ENCODE peak calls at places on chromosome 19, in four cellular contexts. One of them, this sample, is unnamed.

GRCh38 chr19:39032164-39032918 is at the start of gene FBXO27:
- DNase-seq in K562: peak; percentile 40
- DNase-seq in HepG2: no peak
- DNase-seq in SK-N-SH: peak; percentile 84
- DNase-seq in this sample: peak; percentile 87

GRCh38 chr19:41564515-41565383 is 11.2 kb upstream of the CEACAM21 start:
- DNase-seq in K562: no peak
- DNase-seq in HepG2: no peak
- DNase-seq in SK-N-SH: peak; percentile 21
- DNase-seq in this sample: peak; percentile 51

GRCh38 chr19:13905634-13906524 is at the start of the genes BRME1 and CC2D1A:
- DNase-seq in K562: peak; percentile 98
- DNase-seq in HepG2: peak; percentile 76
- DNase-seq in SK-N-SH: peak; percentile 99
- DNase-seq in this sample: peak; percentile 96

GRCh38 chr19:23799321-23799720 is 40.6 kb upstream of the ZNF681 start:
- DNase-seq in K562: no peak
- DNase-seq in HepG2: no peak
- DNase-seq in SK-N-SH: no peak
- DNase-seq in this sample: no peak

GRCh38 chr19:54916822-54917221 is 10.9 kb downstream of the NCR1 start:
- DNase-seq in K562: no peak
- DNase-seq in HepG2: no peak
- DNase-seq in SK-N-SH: no peak
- DNase-seq in this sample: no peak

GRCh38 chr19:574658-575526 is 2.5 kb downstream of the BSG start:
- DNase-seq in K562: peak; percentile 96
- DNase-seq in HepG2: peak; percentile 35
- DNase-seq in SK-N-SH: no peak
- DNase-seq in this sample: no peak

GRCh38 chr19:677201-677600 is 1.0 kb downstream of the FSTL3 start:
- DNase-seq in K562: no peak
- DNase-seq in HepG2: peak; percentile 38
- DNase-seq in SK-N-SH: peak; percentile 67
- DNase-seq in this sample: no peak

GRCh38 chr19:33376423-33376822 is 2.9 kb downstream of the CEBPG start:
- DNase-seq in K562: no peak
- DNase-seq in HepG2: peak; percentile 45
- DNase-seq in SK-N-SH: no peak
- DNase-seq in this sample: no peak

GRCh38 chr19:56133858-56134654 is 7.0 kb upstream of the ZNF444 start:
- DNase-seq in K562: no peak
- DNase-seq in HepG2: no peak
- DNase-seq in SK-N-SH: no peak
- DNase-seq in this sample: no peak

GRCh38 chr19:53906211-53907192 is 2.6 kb upstream of the CACNG7 start:
- DNase-seq in K562: peak; percentile 40
- DNase-seq in HepG2: no peak
- DNase-seq in SK-N-SH: peak; percentile 85
- DNase-seq in this sample: peak; percentile 89

GRCh38 chr19:57946316-57946715 is 1.2 kb downstream of the ZNF256 start:
- DNase-seq in K562: no peak
- DNase-seq in HepG2: no peak
- DNase-seq in SK-N-SH: no peak
- DNase-seq in this sample: no peak

GRCh38 chr19:47339196-47339880 is 7.4 kb downstream of the C5AR2 start:
- DNase-seq in K562: no peak
- DNase-seq in HepG2: no peak
- DNase-seq in SK-N-SH: no peak
- DNase-seq in this sample: no peak

GRCh38 chr19:1271528-1272422 is 2.6 kb downstream of the CIRBP start:
- DNase-seq in K562: peak; percentile 79
- DNase-seq in HepG2: no peak
- DNase-seq in SK-N-SH: no peak
- DNase-seq in this sample: no peak

GRCh38 chr19:33486936-33487793 is 34.4 kb downstream of the PEPD start:
- DNase-seq in K562: no peak
- DNase-seq in HepG2: no peak
- DNase-seq in SK-N-SH: peak; percentile 16
- DNase-seq in this sample: no peak

GRCh38 chr19:1651061-1651547 is 1.3 kb downstream of the TCF3 start:
- DNase-seq in K562: peak; percentile 53
- DNase-seq in HepG2: no peak
- DNase-seq in SK-N-SH: peak; percentile 73
- DNase-seq in this sample: peak; percentile 56

GRCh38 chr19:6038634-6039405 is 60.9 kb upstream of the RANBP3 start:
- DNase-seq in K562: no peak
- DNase-seq in HepG2: no peak
- DNase-seq in SK-N-SH: no peak
- DNase-seq in this sample: no peak

GRCh38 chr19:1027020-1027952 is 878 bp downstream of the CNN2 start:
- DNase-seq in K562: peak; percentile 59
- DNase-seq in HepG2: no peak
- DNase-seq in SK-N-SH: no peak
- DNase-seq in this sample: no peak

GRCh38 chr19:8355631-8356402 is 8.1 kb upstream of the ANGPTL4 start:
- DNase-seq in K562: peak; percentile 86
- DNase-seq in HepG2: peak; percentile 72
- DNase-seq in SK-N-SH: no peak
- DNase-seq in this sample: no peak

GRCh38 chr19:1182727-1183126 is 8.7 kb upstream of the SBNO2 start:
- DNase-seq in K562: no peak
- DNase-seq in HepG2: no peak
- DNase-seq in SK-N-SH: no peak
- DNase-seq in this sample: no peak

GRCh38 chr19:56015756-56016155 is 29.2 kb downstream of the NLRP5 start:
- DNase-seq in K562: peak; percentile 45
- DNase-seq in HepG2: peak; percentile 16
- DNase-seq in SK-N-SH: no peak
- DNase-seq in this sample: no peak

GRCh38 chr19:47226426-47227346 is 4.3 kb downstream of the BBC3 start:
- DNase-seq in K562: peak; percentile 97
- DNase-seq in HepG2: peak; percentile 89
- DNase-seq in SK-N-SH: peak; percentile 60
- DNase-seq in this sample: no peak

GRCh38 chr19:53957448-53958167 is 5.1 kb upstream of the CACNG8 start:
- DNase-seq in K562: no peak
- DNase-seq in HepG2: no peak
- DNase-seq in SK-N-SH: no peak
- DNase-seq in this sample: no peak

GRCh38 chr19:54168174-54168917 is 4.6 kb downstream of the TMC4 start:
- DNase-seq in K562: peak; percentile 94
- DNase-seq in HepG2: peak; percentile 71
- DNase-seq in SK-N-SH: peak; percentile 97
- DNase-seq in this sample: peak; percentile 99

GRCh38 chr19:1265611-1266115 is 3.5 kb upstream of the CIRBP start:
- DNase-seq in K562: peak; percentile 47
- DNase-seq in HepG2: no peak
- DNase-seq in SK-N-SH: no peak
- DNase-seq in this sample: no peak

GRCh38 chr19:2213799-2214198 is 22.3 kb downstream of the PLEKHJ1 start:
- DNase-seq in K562: no peak
- DNase-seq in HepG2: no peak
- DNase-seq in SK-N-SH: no peak
- DNase-seq in this sample: no peak

GRCh38 chr19:10565028-10565566 is 713 bp downstream of the KRI1 start:
- DNase-seq in K562: peak; percentile 84
- DNase-seq in HepG2: no peak
- DNase-seq in SK-N-SH: peak; percentile 76
- DNase-seq in this sample: peak; percentile 63

GRCh38 chr19:54319049-54319448 is 6.1 kb upstream of the LILRA5 start:
- DNase-seq in K562: no peak
- DNase-seq in HepG2: no peak
- DNase-seq in SK-N-SH: no peak
- DNase-seq in this sample: no peak

GRCh38 chr19:33284756-33285155 is 17.6 kb downstream of the CEBPA start:
- DNase-seq in K562: no peak
- DNase-seq in HepG2: no peak
- DNase-seq in SK-N-SH: no peak
- DNase-seq in this sample: no peak

DNA sequence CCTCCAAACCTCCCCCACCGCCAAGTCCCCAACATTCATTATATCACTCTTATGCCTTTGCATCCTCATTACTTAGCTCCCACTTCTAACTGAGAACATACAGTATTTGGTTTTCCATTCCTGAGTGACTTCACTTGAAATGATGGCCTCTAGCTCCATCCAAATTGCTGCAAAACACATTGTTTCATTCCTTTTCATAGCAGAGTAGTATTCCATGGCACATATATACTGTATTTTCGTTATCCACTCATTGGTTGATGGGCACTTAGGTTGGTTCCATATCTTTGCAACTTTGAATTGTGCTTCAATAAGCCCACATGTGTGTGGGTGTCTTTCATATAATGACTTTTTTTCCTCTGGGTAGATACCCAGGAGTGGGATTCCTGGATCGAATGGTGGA is 233.1 kb downstream of the ZNF536 start:
- DNase-seq in K562: no peak
- DNase-seq in HepG2: no peak
- DNase-seq in SK-N-SH: no peak
- DNase-seq in this sample: no peak
- TF ChIP-seq FOXJ3 in K562: no peak
- TF ChIP-seq FOXJ3 in HepG2: no peak
- TF ChIP-seq FOXJ3 in SK-N-SH: no peak
- TF ChIP-seq FOXJ3 in this sample: no peak

DNA sequence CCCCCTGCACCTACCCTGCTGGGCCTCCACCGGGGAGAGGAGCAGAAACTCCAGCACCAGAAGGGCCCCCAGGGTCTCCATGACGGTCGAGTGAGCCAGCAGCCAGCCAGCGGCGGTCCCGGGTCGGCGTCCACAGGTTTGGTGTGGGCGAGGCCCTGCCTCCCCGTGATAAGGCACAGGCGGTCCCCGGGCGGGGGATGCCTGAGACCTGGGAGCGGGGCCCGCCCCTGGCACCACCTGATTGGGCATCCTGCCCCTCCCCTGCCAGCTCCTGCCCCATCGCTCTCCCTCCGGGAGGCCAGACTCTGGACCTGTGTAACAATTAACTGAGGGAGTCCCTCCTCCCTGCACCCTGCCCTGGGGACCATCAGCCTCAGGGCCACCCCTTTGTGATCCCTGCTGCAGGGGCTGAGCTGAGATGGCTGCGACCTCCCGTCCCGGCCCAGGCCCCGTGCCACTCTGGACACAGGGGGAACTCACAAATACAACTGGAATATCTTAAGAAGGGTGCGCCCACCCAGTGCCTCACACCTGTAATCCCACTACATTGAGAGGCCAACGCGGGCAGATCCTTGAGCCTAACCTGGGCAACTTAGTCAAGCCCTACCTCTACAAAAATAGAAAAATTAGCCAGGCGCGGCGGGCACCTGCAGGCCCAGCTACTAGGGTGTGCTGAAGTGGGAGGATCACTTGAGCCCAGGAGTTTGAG is at the start of gene SMIM24:
- DNase-seq in K562: peak; percentile 52
- DNase-seq in HepG2: peak; percentile 73
- DNase-seq in SK-N-SH: no peak
- DNase-seq in this sample: no peak
- TF ChIP-seq FOXJ3 in K562: no peak
- TF ChIP-seq FOXJ3 in HepG2: no peak
- TF ChIP-seq FOXJ3 in SK-N-SH: no peak
- TF ChIP-seq FOXJ3 in this sample: no peak

DNA sequence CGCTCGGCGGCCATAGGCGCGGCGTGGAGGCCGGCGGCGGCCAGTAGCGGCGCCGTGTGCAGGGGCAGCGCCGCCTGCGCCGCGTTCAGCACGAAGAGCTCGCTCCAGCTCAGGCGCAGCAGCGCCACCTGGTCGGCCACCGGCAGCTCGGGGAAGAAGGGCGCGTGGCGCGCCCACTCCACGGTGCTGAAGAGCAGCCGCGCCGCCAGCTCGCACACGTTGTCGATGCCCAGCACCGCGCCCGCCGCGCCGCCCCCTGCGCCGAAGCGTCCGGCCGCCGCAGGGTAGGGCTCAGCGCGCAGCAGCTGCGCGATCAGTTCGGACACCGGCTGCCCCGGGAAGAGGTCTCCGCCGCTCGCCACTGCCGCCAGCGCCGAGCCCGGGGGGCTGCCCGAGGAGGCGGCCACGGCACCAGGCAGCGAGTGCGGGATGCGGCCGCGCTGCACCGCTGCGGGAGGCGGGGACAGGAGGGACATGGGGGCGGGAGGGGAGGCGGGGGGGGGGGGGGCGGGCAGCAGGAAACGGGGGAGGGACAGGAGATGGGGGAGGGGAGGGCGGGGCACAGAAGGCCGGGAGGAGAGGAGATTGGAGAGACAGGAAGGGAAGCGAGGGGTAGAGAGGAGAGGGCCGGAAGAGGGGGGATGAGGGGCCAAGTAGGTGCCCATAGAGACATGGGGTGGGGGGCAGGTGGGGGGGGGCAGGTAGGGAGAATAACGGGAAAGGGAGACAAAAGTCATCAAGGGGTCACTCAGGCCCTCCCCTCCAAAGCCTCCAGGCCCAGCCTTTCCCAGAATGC is 9.8 kb downstream of the OCEL1 start:
- DNase-seq in K562: peak; percentile 89
- DNase-seq in HepG2: no peak
- DNase-seq in SK-N-SH: peak; percentile 90
- DNase-seq in this sample: peak; percentile 68
- TF ChIP-seq FOXJ3 in K562: no peak
- TF ChIP-seq FOXJ3 in HepG2: no peak
- TF ChIP-seq FOXJ3 in SK-N-SH: no peak
- TF ChIP-seq FOXJ3 in this sample: no peak

GRCh38 chr19:50365434-50366306 is at the start of gene NAPSA:
- DNase-seq in K562: no peak
- DNase-seq in HepG2: no peak
- DNase-seq in SK-N-SH: no peak
- DNase-seq in this sample: no peak

GRCh38 chr19:50371914-50372475 is 4.3 kb upstream of the NR1H2 start:
- DNase-seq in K562: no peak
- DNase-seq in HepG2: no peak
- DNase-seq in SK-N-SH: no peak
- DNase-seq in this sample: no peak

DNA sequence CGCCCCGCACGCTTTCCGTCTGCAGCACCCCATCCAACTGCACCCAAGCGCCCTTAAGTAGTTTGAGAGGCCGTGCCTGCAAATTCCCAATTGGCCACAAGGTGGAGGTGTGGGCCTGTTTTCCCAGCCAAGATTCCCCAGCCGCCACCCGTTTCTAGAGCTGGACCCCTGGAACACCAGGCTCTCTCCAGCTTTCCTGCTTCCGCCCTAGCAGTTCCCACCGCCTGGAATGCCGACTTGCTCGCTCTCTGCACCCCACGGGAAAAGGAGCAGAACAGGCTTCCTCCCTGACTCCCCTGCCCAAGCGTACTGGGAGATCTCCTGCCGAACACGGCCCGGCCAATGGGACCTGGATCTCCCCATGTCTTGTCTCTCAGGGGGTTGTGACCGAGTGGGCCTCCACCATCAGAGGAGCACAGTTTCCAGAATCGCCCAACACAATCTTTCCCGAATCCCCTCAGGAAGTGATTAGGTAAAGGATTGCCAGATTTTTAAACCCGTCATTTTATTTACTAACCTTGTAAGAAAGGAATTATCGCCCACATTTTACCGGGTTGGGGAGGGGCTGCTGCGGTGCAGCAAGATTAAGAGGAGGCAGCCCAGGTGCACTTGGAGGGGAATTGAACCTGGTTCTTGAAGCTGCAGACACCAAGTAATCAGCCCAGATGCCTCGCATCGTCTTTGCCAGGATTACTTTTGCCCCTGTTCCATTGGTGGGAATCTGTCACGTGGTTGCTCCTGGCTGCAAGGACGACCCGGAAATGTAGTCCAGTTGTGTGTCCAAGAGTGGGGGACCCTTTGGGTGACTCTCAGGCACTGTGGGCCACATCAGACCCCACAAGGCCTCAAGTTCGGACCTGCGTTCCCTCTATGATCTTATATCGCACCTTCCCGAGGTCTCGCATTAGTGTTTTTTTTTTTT is 3.5 kb upstream of the NAPSA start:
- DNase-seq in K562: peak; percentile 93
- DNase-seq in HepG2: peak; percentile 62
- DNase-seq in SK-N-SH: peak; percentile 84
- DNase-seq in this sample: peak; percentile 92
- TF ChIP-seq FOXJ3 in K562: no peak
- TF ChIP-seq FOXJ3 in HepG2: no peak
- TF ChIP-seq FOXJ3 in SK-N-SH: no peak
- TF ChIP-seq FOXJ3 in this sample: no peak

This sample was measured in WTC11.